ENCODE peak calls at places on chromosomes 7 and 10, in six cellular contexts. Z is testis, C is heart right ventricle, K is mucosa of descending colon, P is OCI-LY7, G is GM23248. F is an unnamed sample. For H3K4me1, the result is how much of the 10 kb centered on the place peaks cover.

GRCh38 chr10:49321021-49321420 is 22.1 kb downstream of the C10orf71 start:
- DNase-seq in P (no peak), G (no peak), C (no peak), Z (no peak), K (no peak), F (no peak)

GRCh38 chr7:101912711-101913110 is 95.3 kb downstream of the CUX1 start:
- DNase-seq in P (no peak), C (no peak), G (no peak), Z (no peak), K (no peak), F (no peak)

GRCh38 chr10:132465193-132465888 is 68.3 kb downstream of the PWWP2B start:
- DNase-seq in Z (no peak), C (no peak), G (no peak), K (peak), P (no peak), F (no peak)

GRCh38 chr7:7996568-7996967 is 28.0 kb downstream of the GLCCI1 start:
- DNase-seq in K (no peak), C (no peak), P (no peak), Z (no peak), G (peak), F (no peak)

GRCh38 chr7:22723642-22724041 is 3.4 kb upstream of the IL6 start:
- DNase-seq in K (no peak), C (no peak), P (no peak), Z (no peak), G (peak), F (no peak)

GRCh38 chr7:13749026-13749425 is 240.4 kb downstream of the ETV1 start:
- DNase-seq in G (no peak), Z (no peak), C (no peak), P (no peak), K (no peak), F (no peak)

GRCh38 chr7:121000091-121000983 is 11.8 kb downstream of the CPED1 start:
- DNase-seq in K (no peak), C (no peak), G (peak), P (no peak), Z (no peak), F (no peak)

GRCh38 chr10:95567903-95568630 is 6.9 kb upstream of the SORBS1 start:
- DNase-seq in C (no peak), Z (no peak), K (no peak), G (peak), P (no peak), F (no peak)

GRCh38 chr7:22601812-22602568 is 102.0 kb upstream of the STEAP1B start:
- DNase-seq in G (peak), K (no peak), Z (no peak), C (no peak), P (no peak), F (no peak)

GRCh38 chr7:155669717-155670505 is 25.4 kb downstream of the RBM33 start:
- DNase-seq in Z (no peak), G (peak), C (no peak), P (no peak), K (no peak), F (no peak)
- H3K4me1 ChIP-seq in Z (under half), G (under half), C (half or more), P (under half), K (under half), F (under half)

DNA sequence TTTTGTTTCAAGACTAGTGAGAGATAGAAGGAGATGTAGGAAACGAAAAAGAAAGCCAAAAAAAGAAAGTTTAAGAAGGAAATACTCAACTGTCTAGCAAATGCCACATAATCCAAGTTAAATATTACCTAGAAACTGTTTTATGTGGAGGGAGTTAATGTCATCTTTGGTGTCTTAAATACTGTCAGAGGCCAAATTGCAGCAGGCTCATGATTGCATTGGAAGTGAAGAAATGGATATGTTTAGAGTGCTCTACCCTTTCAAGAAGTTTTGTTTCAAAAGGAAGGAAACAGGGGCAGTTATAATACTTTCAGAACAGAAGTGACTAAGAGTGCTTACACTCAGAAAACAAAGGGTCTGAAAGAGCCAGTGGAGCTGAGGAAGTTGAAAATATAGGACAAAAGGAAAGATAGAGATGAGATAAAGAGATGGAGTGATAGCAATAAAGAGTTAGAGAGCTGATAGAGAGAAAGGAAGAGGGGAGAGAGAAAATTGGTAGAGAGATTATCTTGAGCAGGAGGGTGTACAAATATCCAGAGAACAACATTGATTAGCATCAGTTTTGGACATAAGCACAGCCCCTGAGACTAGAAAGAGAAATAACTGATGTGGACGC is 28.0 kb upstream of the GNAI1 start:
- DNase-seq in Z (no peak), K (no peak), C (no peak), P (no peak), G (no peak), F (no peak)
- H3K4me1 ChIP-seq in Z (under half), K (under half), C (under half), P (under half), G (under half), F (under half)

GRCh38 chr10:123136806-123137642 is 1.3 kb downstream of the HMX3 start:
- DNase-seq in P (no peak), Z (no peak), K (no peak), G (peak), C (no peak), F (no peak)
- H3K4me1 ChIP-seq in P (under half), Z (under half), K (under half), G (under half), C (half or more), F (half or more)

GRCh38 chr10:114131094-114131493 is 42.9 kb downstream of the CCDC186 start:
- DNase-seq in K (no peak), G (no peak), P (peak), Z (no peak), C (no peak), F (no peak)
- H3K4me1 ChIP-seq in K (under half), G (under half), P (under half), Z (under half), C (under half), F (under half)

GRCh38 chr7:5691536-5692090 is 89.8 kb downstream of the RNF216 start:
- DNase-seq in K (no peak), Z (no peak), C (no peak), G (peak), P (no peak), F (no peak)
- H3K4me1 ChIP-seq in K (under half), Z (half or more), C (half or more), G (half or more), P (under half), F (half or more)

DNA sequence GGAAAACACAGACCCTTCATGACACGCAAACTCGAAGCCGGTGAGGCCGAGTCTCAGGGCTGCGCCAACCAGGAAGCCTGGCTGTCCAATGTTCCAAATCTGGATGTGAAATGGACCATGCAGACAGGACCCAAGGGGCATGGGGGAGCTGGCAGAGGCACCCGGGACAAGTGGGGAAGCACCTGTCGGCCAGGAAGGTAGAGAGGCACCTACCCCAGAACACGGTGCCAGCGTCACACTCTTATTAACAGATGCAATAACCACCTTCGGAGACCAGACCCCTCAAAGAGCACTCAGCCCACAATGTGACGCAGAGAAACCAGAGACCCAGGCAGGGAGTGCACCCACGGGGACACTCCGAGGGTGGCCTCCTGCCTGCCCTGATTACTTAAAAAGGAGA is 88.3 kb upstream of the PDGFA start:
- DNase-seq in K (peak), Z (no peak), G (no peak), P (no peak), C (no peak), F (no peak)
- H3K4me1 ChIP-seq in K (under half), Z (under half), G (under half), P (under half), C (half or more), F (under half)

GRCh38 chr7:28152594-28152993 is 28.0 kb downstream of the JAZF1 start:
- DNase-seq in K (no peak), G (no peak), Z (no peak), C (no peak), P (peak), F (no peak)

GRCh38 chr7:28156401-28156800 is 24.2 kb downstream of the JAZF1 start:
- DNase-seq in Z (no peak), C (no peak), G (no peak), K (no peak), P (no peak), F (no peak)

GRCh38 chr7:28155964-28156363 is 24.6 kb downstream of the JAZF1 start:
- DNase-seq in K (no peak), P (no peak), G (peak), C (no peak), Z (no peak), F (no peak)

GRCh38 chr7:28157311-28157710 is 23.3 kb downstream of the JAZF1 start:
- DNase-seq in P (no peak), K (no peak), G (peak), C (no peak), Z (no peak), F (no peak)

GRCh38 chr7:28155019-28155660 is 25.5 kb downstream of the JAZF1 start:
- DNase-seq in K (no peak), Z (no peak), P (peak), G (peak), C (no peak), F (no peak)
- H3K4me1 ChIP-seq in K (under half), Z (under half), P (half or more), G (half or more), C (half or more), F (under half)

DNA sequence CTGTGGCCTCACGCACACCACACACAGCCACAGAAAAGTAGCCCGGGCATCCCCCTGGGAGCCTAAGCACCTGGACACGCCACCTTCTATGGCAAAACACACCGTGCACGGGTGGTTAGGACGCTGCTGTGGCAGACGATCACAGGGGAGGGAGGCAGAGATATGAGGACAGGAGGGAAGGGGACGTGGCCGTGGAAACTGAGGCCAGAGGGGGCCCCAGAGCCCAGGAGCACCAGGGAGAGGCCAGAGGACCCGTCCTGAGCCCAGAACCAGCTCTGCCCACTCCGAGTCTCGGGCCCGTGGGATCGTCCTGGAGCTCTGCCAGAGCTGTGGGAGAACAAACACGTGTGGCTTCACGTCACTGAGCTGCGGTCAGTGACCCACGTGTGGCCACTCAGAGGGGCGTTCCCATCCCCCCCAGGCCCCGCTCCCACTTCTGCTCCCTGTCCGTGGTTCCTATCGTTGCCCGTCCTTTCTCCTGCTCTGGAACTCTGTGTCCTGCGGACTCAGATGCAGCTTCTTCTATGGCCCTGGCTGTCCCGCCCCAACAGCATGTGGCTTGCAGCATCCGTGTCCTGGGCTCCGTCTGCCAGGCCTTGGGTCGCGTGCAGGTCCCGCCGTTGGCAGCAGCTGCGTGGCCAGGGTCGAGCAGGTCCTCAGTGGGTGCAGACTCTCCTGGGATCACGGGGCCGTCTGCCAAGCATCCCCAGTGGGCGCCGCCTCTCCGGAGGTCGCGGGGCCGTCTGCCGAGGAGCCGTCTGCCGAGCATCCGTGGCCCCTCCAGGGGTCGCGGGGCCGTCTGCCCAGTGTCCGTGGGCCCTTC is 31.0 kb downstream of the GET4 start:
- DNase-seq in K (no peak), C (peak), Z (peak), P (no peak), G (peak), F (peak)
- H3K4me1 ChIP-seq in K (under half), C (under half), Z (under half), P (under half), G (under half), F (under half)

GRCh38 chr10:100894589-100895294 is 18.0 kb upstream of the SLF2 start:
- DNase-seq in Z (no peak), K (no peak), P (no peak), G (no peak), C (no peak), F (no peak)
- H3K4me1 ChIP-seq in Z (under half), K (under half), P (under half), G (under half), C (under half), F (under half)